ENCODE peak calls at places on chromosomes 16 and 17, in seven cellular contexts. One of them, this sample, is unnamed. For H3K4me1, the result is how much of the 10 kb centered on the place peaks cover.

GRCh38 chr17:67027031-67027628 is 17.2 kb upstream of the CACNG1 start:
- DNase-seq in left ventricle myocardium inferior: peak
- DNase-seq in breast epithelium: no peak
- DNase-seq in SK-N-SH: no peak
- DNase-seq in ovary: no peak
- DNase-seq in astrocyte: peak
- DNase-seq in neural progenitor cell: no peak
- DNase-seq in this sample: no peak

GRCh38 chr17:32518856-32519768 is 32.3 kb downstream of the CDK5R1 start:
- DNase-seq in SK-N-SH: peak
- DNase-seq in ovary: peak
- DNase-seq in left ventricle myocardium inferior: peak
- DNase-seq in breast epithelium: no peak
- DNase-seq in neural progenitor cell: peak
- DNase-seq in astrocyte: peak
- DNase-seq in this sample: peak

GRCh38 chr17:82613283-82614094 is 34.8 kb downstream of the WDR45B start:
- DNase-seq in SK-N-SH: peak
- DNase-seq in breast epithelium: no peak
- DNase-seq in ovary: no peak
- DNase-seq in astrocyte: no peak
- DNase-seq in neural progenitor cell: no peak
- DNase-seq in left ventricle myocardium inferior: no peak
- DNase-seq in this sample: no peak

GRCh38 chr16:7597677-7598076 is 265.0 kb downstream of the RBFOX1 start:
- DNase-seq in astrocyte: no peak
- DNase-seq in ovary: no peak
- DNase-seq in left ventricle myocardium inferior: no peak
- DNase-seq in SK-N-SH: no peak
- DNase-seq in neural progenitor cell: no peak
- DNase-seq in breast epithelium: no peak
- DNase-seq in this sample: no peak

GRCh38 chr17:9009737-9010136 is 11.6 kb upstream of the NTN1 start:
- DNase-seq in breast epithelium: no peak
- DNase-seq in left ventricle myocardium inferior: no peak
- DNase-seq in astrocyte: no peak
- DNase-seq in neural progenitor cell: no peak
- DNase-seq in ovary: no peak
- DNase-seq in SK-N-SH: no peak
- DNase-seq in this sample: no peak

GRCh38 chr16:9094008-9094846 is 2.8 kb downstream of the HAPSTR1 start:
- DNase-seq in breast epithelium: no peak
- DNase-seq in neural progenitor cell: no peak
- DNase-seq in astrocyte: no peak
- DNase-seq in left ventricle myocardium inferior: no peak
- DNase-seq in ovary: no peak
- DNase-seq in SK-N-SH: no peak
- DNase-seq in this sample: no peak

GRCh38 chr16:67169642-67170167 is 633 bp upstream of the NOL3 start:
- DNase-seq in ovary: peak
- DNase-seq in neural progenitor cell: peak
- DNase-seq in left ventricle myocardium inferior: no peak
- DNase-seq in astrocyte: no peak
- DNase-seq in breast epithelium: no peak
- DNase-seq in SK-N-SH: peak
- DNase-seq in this sample: no peak

GRCh38 chr16:50314665-50315064 is 48.3 kb downstream of the ADCY7 start:
- DNase-seq in ovary: no peak
- DNase-seq in neural progenitor cell: no peak
- DNase-seq in SK-N-SH: peak
- DNase-seq in left ventricle myocardium inferior: no peak
- DNase-seq in breast epithelium: no peak
- DNase-seq in astrocyte: no peak
- DNase-seq in this sample: no peak

GRCh38 chr17:72863511-72864175 is 228.8 kb downstream of the SLC39A11 start:
- DNase-seq in neural progenitor cell: peak
- DNase-seq in breast epithelium: no peak
- DNase-seq in SK-N-SH: no peak
- DNase-seq in astrocyte: no peak
- DNase-seq in ovary: no peak
- DNase-seq in left ventricle myocardium inferior: no peak
- DNase-seq in this sample: no peak

GRCh38 chr16:30473231-30474061 is 904 bp downstream of the ITGAL start:
- DNase-seq in SK-N-SH: no peak
- DNase-seq in ovary: no peak
- DNase-seq in left ventricle myocardium inferior: no peak
- DNase-seq in astrocyte: no peak
- DNase-seq in breast epithelium: no peak
- DNase-seq in neural progenitor cell: no peak
- DNase-seq in this sample: no peak

GRCh38 chr17:67157732-67158639 is 87.0 kb downstream of the HELZ start:
- DNase-seq in ovary: no peak
- DNase-seq in astrocyte: no peak
- DNase-seq in breast epithelium: no peak
- DNase-seq in left ventricle myocardium inferior: no peak
- DNase-seq in neural progenitor cell: peak
- DNase-seq in SK-N-SH: peak
- DNase-seq in this sample: no peak

GRCh38 chr16:47197536-47198179 is 53.9 kb upstream of the NETO2 start:
- DNase-seq in left ventricle myocardium inferior: peak
- DNase-seq in neural progenitor cell: no peak
- DNase-seq in breast epithelium: no peak
- DNase-seq in ovary: no peak
- DNase-seq in SK-N-SH: no peak
- DNase-seq in astrocyte: peak
- DNase-seq in this sample: no peak

DNA sequence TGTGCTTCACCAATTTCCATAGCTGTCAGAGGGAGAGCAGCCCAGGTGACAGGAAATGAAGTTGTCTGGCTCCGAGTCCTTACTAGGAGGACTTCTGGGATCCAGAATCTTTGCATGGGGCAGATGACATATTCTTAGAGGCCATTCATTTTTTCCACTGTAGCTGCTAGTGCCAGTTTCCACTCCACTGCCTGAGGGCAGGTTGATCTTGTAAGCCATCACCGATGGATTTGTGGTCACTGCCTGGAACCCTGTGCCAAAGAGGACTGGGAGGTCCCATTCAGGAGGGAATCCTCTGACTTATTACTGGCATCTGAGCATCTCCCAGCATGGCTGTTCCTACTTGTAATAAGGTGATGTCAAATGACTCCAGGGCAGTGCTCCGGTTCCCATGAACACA is 144.1 kb upstream of the KCNJ18 start:
- DNase-seq in left ventricle myocardium inferior: no peak
- DNase-seq in SK-N-SH: no peak
- DNase-seq in breast epithelium: no peak
- DNase-seq in ovary: no peak
- DNase-seq in neural progenitor cell: no peak
- DNase-seq in astrocyte: no peak
- DNase-seq in this sample: no peak
- H3K27ac ChIP-seq in left ventricle myocardium inferior: no peak
- H3K27ac ChIP-seq in SK-N-SH: no peak
- H3K27ac ChIP-seq in breast epithelium: no peak
- H3K27ac ChIP-seq in ovary: no peak
- H3K27ac ChIP-seq in neural progenitor cell: no peak
- H3K27ac ChIP-seq in astrocyte: no peak
- H3K27ac ChIP-seq in this sample: no peak

GRCh38 chr17:57927048-57927723 is 28.0 kb downstream of the CUEDC1 start:
- DNase-seq in ovary: no peak
- DNase-seq in left ventricle myocardium inferior: peak
- DNase-seq in neural progenitor cell: peak
- DNase-seq in breast epithelium: peak
- DNase-seq in SK-N-SH: peak
- DNase-seq in astrocyte: peak
- DNase-seq in this sample: no peak

GRCh38 chr17:57929392-57929791 is 25.8 kb downstream of the CUEDC1 start:
- DNase-seq in breast epithelium: no peak
- DNase-seq in astrocyte: no peak
- DNase-seq in SK-N-SH: no peak
- DNase-seq in ovary: no peak
- DNase-seq in neural progenitor cell: no peak
- DNase-seq in left ventricle myocardium inferior: no peak
- DNase-seq in this sample: no peak

GRCh38 chr17:57926723-57927047 is 28.5 kb downstream of the CUEDC1 start:
- DNase-seq in neural progenitor cell: no peak
- DNase-seq in astrocyte: no peak
- DNase-seq in breast epithelium: no peak
- DNase-seq in left ventricle myocardium inferior: no peak
- DNase-seq in ovary: no peak
- DNase-seq in SK-N-SH: no peak
- DNase-seq in this sample: no peak

GRCh38 chr17:57930239-57930638 is 25.0 kb downstream of the CUEDC1 start:
- DNase-seq in astrocyte: no peak
- DNase-seq in breast epithelium: no peak
- DNase-seq in SK-N-SH: no peak
- DNase-seq in ovary: no peak
- DNase-seq in left ventricle myocardium inferior: no peak
- DNase-seq in neural progenitor cell: no peak
- DNase-seq in this sample: no peak

DNA sequence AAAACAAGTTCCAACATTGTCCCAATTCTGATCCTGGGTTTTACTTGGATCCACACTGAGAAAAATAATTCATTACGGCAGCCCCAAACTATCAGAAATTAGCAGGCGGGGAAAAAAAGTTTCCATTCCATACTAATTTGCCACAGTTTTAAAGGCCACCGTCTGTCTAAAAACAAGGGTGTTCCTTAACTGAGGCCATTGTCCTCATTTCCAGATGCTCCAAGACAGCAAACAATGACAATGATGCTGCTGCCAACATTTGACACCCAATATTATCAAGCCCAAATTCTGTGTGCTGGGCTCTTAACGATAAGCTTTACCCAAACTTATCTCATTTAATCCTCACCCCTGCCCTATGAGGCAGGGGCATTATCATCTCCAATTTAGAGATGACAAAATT is 26.3 kb downstream of the CUEDC1 start:
- DNase-seq in astrocyte: no peak
- DNase-seq in breast epithelium: no peak
- DNase-seq in SK-N-SH: no peak
- DNase-seq in ovary: no peak
- DNase-seq in left ventricle myocardium inferior: no peak
- DNase-seq in neural progenitor cell: no peak
- DNase-seq in this sample: no peak
- H3K4me1 ChIP-seq in astrocyte: under half
- H3K4me1 ChIP-seq in breast epithelium: under half
- H3K4me1 ChIP-seq in SK-N-SH: under half
- H3K4me1 ChIP-seq in ovary: under half
- H3K4me1 ChIP-seq in left ventricle myocardium inferior: half or more
- H3K4me1 ChIP-seq in neural progenitor cell: half or more
- H3K4me1 ChIP-seq in this sample: half or more

DNA sequence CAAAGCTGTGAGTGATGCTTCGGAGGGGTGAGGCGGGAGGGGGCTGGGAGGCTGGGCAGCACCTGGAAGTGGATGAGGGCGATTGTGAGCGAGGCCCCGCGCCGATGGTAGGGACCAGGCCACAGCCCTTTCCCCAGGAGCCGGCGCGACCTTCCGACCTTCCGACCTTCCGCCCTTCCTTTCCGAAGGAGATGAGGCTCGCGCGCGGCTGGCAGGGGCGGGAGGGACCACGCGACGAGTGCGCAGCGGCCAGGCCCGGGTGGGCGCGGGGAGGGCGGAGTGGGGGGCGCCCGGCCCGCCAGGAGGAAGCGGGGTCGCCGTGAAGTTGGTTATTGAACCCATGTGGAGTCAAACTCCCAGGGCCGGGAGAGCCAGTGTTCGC is 56.5 kb downstream of the RAP1GAP2 start:
- DNase-seq in breast epithelium: no peak
- DNase-seq in ovary: peak
- DNase-seq in astrocyte: no peak
- DNase-seq in SK-N-SH: peak
- DNase-seq in neural progenitor cell: peak
- DNase-seq in left ventricle myocardium inferior: no peak
- DNase-seq in this sample: no peak
- H3K27ac ChIP-seq in breast epithelium: peak
- H3K27ac ChIP-seq in ovary: no peak
- H3K27ac ChIP-seq in astrocyte: no peak
- H3K27ac ChIP-seq in SK-N-SH: peak
- H3K27ac ChIP-seq in neural progenitor cell: no peak
- H3K27ac ChIP-seq in left ventricle myocardium inferior: peak
- H3K27ac ChIP-seq in this sample: peak

DNA sequence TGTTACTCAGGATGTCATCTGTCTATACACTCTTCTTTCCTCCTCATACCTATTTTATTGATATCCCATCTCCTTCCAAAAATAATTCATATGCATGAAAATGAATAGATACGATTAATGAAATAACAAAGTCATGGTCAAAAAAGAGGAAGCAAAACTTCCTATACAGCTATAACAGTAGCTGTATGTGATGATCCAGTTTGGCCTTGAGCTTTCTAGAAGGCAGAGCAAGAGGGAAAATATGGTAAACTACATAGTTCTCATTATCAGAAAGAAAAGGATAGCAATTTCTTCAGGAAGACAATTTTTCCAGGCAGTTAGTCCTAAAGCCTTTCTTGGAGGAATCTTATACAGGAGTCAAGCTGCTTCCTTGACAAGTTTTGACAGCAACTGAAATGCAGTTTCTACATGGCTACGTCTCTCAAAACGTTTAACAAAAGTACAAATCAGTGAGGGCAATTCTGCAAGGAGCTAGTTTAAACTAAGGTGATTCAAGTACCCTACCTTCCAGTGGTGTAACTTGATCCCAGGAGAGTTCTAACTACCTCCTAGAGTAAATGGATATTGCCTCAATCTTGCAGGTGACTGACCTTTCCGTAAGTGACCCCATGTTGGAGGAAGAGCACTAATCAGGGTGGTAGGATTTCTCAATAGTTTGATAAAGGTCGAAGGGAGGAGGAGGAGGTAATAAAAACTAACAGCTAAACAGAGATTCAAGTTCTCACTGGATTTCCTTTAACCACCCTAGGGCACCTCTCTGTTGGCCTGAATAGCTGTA is 1.0 kb downstream of the SPAG5 start:
- DNase-seq in ovary: no peak
- DNase-seq in breast epithelium: no peak
- DNase-seq in astrocyte: no peak
- DNase-seq in neural progenitor cell: no peak
- DNase-seq in left ventricle myocardium inferior: no peak
- DNase-seq in SK-N-SH: no peak
- DNase-seq in this sample: no peak
- H3K4me1 ChIP-seq in ovary: under half
- H3K4me1 ChIP-seq in breast epithelium: under half
- H3K4me1 ChIP-seq in astrocyte: under half
- H3K4me1 ChIP-seq in neural progenitor cell: under half
- H3K4me1 ChIP-seq in left ventricle myocardium inferior: under half
- H3K4me1 ChIP-seq in SK-N-SH: under half
- H3K4me1 ChIP-seq in this sample: under half

GRCh38 chr16:81647527-81647926 is 131.6 kb upstream of the PLCG2 start:
- DNase-seq in ovary: no peak
- DNase-seq in left ventricle myocardium inferior: no peak
- DNase-seq in SK-N-SH: no peak
- DNase-seq in breast epithelium: no peak
- DNase-seq in astrocyte: peak
- DNase-seq in neural progenitor cell: no peak
- DNase-seq in this sample: no peak
- H3K27ac ChIP-seq in ovary: no peak
- H3K27ac ChIP-seq in left ventricle myocardium inferior: no peak
- H3K27ac ChIP-seq in SK-N-SH: no peak
- H3K27ac ChIP-seq in breast epithelium: no peak
- H3K27ac ChIP-seq in astrocyte: peak
- H3K27ac ChIP-seq in neural progenitor cell: no peak
- H3K27ac ChIP-seq in this sample: no peak

This sample was measured in sigmoid colon.